ENCODE peak calls at places on chromosomes 4 and X, in four cellular contexts. O, R, C and D are unnamed samples. For H3K4me1, the result is how much of the 10 kb centered on the place peaks cover.

GRCh38 chr4:104429150-104429741 is 65.4 kb downstream of the CXXC4 start:
- DNase-seq in O (no peak), R (peak), C (no peak), D (no peak)

GRCh38 chrX:123884809-123885408 is 25.1 kb downstream of the XIAP start:
- DNase-seq in O (no peak), R (peak), C (no peak), D (no peak)

GRCh38 chr4:118173956-118174355 is 139.7 kb downstream of the NDST3 start:
- DNase-seq in O (no peak), R (peak), C (no peak), D (no peak)

GRCh38 chrX:123803331-123803983 is 56.4 kb upstream of the XIAP start:
- DNase-seq in O (no peak), R (peak), C (no peak), D (peak)

GRCh38 chr4:139655116-139655515 is 10.5 kb upstream of the MGST2 start:
- DNase-seq in O (no peak), R (peak), C (no peak), D (no peak)

GRCh38 chrX:47264507-47265173 is 31.8 kb downstream of the USP11 start:
- DNase-seq in O (no peak), R (no peak), C (no peak), D (no peak)

GRCh38 chr4:61468091-61468720 is 268.1 kb downstream of the ADGRL3 start:
- DNase-seq in O (no peak), R (no peak), C (no peak), D (no peak)

GRCh38 chr4:75289843-75290616 is 224.2 kb downstream of the RCHY1 start:
- DNase-seq in O (no peak), R (peak), C (no peak), D (no peak)

GRCh38 chrX:9133426-9133825 is 99.5 kb upstream of the FAM9B start:
- DNase-seq in O (no peak), R (no peak), C (no peak), D (no peak)

GRCh38 chr4:39458505-39459300 is at the start of the genes LIAS and RPL9:
- DNase-seq in O (peak), R (peak), C (peak), D (peak)

GRCh38 chr4:184896868-184897715 is 71.3 kb upstream of the ACSL1 start:
- DNase-seq in O (no peak), R (no peak), C (no peak), D (no peak)

GRCh38 chrX:111616786-111617185 is 64.2 kb upstream of the ALG13 start:
- DNase-seq in O (no peak), R (no peak), C (no peak), D (no peak)
- H3K4me1 ChIP-seq in O (under half), R (under half), C (under half), D (under half)

GRCh38 chr4:108247511-108248088 is 78.9 kb upstream of the LEF1 start:
- DNase-seq in O (peak), R (peak), C (no peak), D (no peak)
- H3K27ac ChIP-seq in O (no peak), R (no peak), C (no peak), D (no peak)

GRCh38 chr4:1210241-1210841 is 38.0 kb upstream of the SPON2 start:
- DNase-seq in O (peak), R (no peak), C (peak), D (peak)
- H3K4me1 ChIP-seq in O (under half), R (under half), C (under half), D (under half)

GRCh38 chr4:2865381-2865780 is 21.7 kb downstream of the ADD1 start:
- DNase-seq in O (no peak), R (no peak), C (no peak), D (no peak)
- H3K27ac ChIP-seq in O (peak), R (no peak), C (peak), D (no peak)

GRCh38 chr4:113636877-113637276 is 124.7 kb downstream of the CAMK2D start:
- DNase-seq in O (no peak), R (no peak), C (no peak), D (no peak)

GRCh38 chr4:113637363-113637762 is 124.2 kb downstream of the CAMK2D start:
- DNase-seq in O (no peak), R (no peak), C (no peak), D (no peak)

GRCh38 chr4:113634081-113634969 is 127.2 kb downstream of the CAMK2D start:
- DNase-seq in O (no peak), R (no peak), C (no peak), D (no peak)

GRCh38 chr4:113636438-113636818 is 125.1 kb downstream of the CAMK2D start:
- DNase-seq in O (no peak), R (no peak), C (no peak), D (no peak)

GRCh38 chr4:113635739-113636437 is 125.7 kb downstream of the CAMK2D start:
- DNase-seq in O (no peak), R (no peak), C (no peak), D (no peak)
- H3K4me1 ChIP-seq in O (half or more), R (under half), C (under half), D (under half)

GRCh38 chr4:166882221-166882620 is 352.1 kb downstream of the SPOCK3 start:
- DNase-seq in O (no peak), R (no peak), C (no peak), D (no peak)
- H3K27ac ChIP-seq in O (no peak), R (no peak), C (no peak), D (no peak)

GRCh38 chr4:86108834-86109233 is 251.0 kb downstream of the MAPK10 start:
- DNase-seq in O (no peak), R (no peak), C (no peak), D (no peak)
- H3K4me1 ChIP-seq in O (under half), R (under half), C (under half), D (under half)

DNA sequence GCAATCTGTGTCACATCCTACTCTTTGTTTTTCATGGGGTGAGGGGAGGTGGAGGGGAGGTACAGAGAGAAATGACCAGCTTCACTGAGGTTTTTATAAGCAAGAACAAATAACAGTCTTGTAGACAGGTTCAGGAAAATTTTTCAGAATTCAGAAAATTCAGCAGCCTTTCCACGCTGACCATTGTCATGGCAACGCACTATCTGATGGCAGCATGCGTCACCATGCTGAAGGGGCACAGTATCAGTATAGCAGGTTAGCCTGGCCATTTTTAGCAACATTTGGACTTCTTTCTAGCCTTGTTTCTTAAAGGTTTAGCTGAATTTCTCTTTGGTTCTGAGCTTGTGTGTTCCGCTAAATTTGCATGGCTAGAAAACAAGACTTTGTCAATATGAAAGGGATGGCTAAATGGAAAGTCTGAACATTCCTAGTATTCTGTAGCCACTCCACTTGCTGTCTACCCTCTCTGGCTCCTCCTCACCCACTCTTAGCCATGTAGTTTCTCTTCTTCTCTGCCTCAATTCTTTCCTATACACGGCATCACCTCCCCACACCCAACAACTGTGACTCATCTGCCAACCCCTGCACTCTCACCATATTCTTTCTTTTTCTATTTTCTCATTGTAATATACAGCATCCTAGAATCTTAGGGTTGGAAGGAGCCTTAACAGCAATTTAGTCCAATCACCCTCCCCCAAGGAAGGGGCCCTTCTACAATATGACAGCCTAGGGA is 42.7 kb upstream of the CITED1 start:
- DNase-seq in O (no peak), R (no peak), C (no peak), D (no peak)
- H3K27ac ChIP-seq in O (no peak), R (no peak), C (no peak), D (no peak)

GRCh38 chr4:147791870-147792269 is 60.0 kb downstream of the ARHGAP10 start:
- DNase-seq in O (no peak), R (no peak), C (no peak), D (no peak)

GRCh38 chr4:147789596-147789995 is 57.7 kb downstream of the ARHGAP10 start:
- DNase-seq in O (no peak), R (no peak), C (no peak), D (no peak)

GRCh38 chr4:147788791-147789190 is 56.9 kb downstream of the ARHGAP10 start:
- DNase-seq in O (no peak), R (no peak), C (no peak), D (no peak)

GRCh38 chr4:147791341-147791740 is 59.5 kb downstream of the ARHGAP10 start:
- DNase-seq in O (no peak), R (no peak), C (no peak), D (no peak)

DNA sequence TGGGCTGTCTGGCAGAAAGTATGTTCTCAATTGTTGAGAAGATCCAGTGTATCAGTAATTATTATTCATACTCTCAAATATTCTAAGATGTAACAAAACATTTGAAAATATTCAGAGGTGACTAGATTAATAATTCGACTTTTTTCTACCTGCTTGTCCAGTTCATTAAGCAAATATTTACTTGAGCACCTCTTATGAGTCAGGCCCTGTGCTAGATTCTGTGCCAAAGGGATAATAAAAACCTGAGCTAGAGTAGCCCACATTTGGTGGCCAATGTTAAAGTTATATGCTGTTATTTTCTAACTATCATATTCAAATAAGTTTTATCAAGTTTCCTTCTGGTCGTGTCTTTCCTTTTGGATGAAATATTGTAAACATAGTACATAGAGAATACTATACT is 58.5 kb downstream of the ARHGAP10 start:
- DNase-seq in O (no peak), R (no peak), C (no peak), D (no peak)
- H3K4me1 ChIP-seq in O (half or more), R (under half), C (half or more), D (under half)

GRCh38 chr4:169249214-169249973 is 21.4 kb downstream of the SH3RF1 start:
- DNase-seq in O (no peak), R (no peak), C (no peak), D (no peak)
- H3K27ac ChIP-seq in O (no peak), R (no peak), C (no peak), D (no peak)